ENCODE peak calls at places on chromosome 5, in four cellular contexts. Q is stimulated activated CD8-positive, alpha-beta memory T cell treated with anti-CD3 and anti-CD28 coated beads, Interleukin-7, amount 100 ng/mL, for 4 hours; V is NCI-H69; T is memory B cell. K is an unnamed sample.

GRCh38 chr5:34625246-34625645 is 30.9 kb upstream of the RAI14 start:
- DNase-seq in Q (no peak), T (no peak), V (no peak), K (no peak)

GRCh38 chr5:138663009-138663408 is 87.8 kb upstream of the HSPA9 start:
- DNase-seq in T (peak), V (peak), Q (peak), K (peak)

GRCh38 chr5:1029270-1029944 is 20.8 kb downstream of the NKD2 start:
- DNase-seq in T (no peak), Q (no peak), V (no peak), K (no peak)

GRCh38 chr5:139574641-139575312 is 13.6 kb downstream of the UBE2D2 start:
- DNase-seq in Q (no peak), V (peak), T (peak), K (peak)

GRCh38 chr5:133336969-133337410 is 275.4 kb downstream of the FSTL4 start:
- DNase-seq in T (no peak), Q (no peak), V (no peak), K (no peak)

GRCh38 chr5:37791321-37791720 is 48.5 kb downstream of the GDNF start:
- DNase-seq in Q (no peak), T (no peak), V (peak), K (no peak)

GRCh38 chr5:106290841-106291240 is 1379.9 kb downstream of the EFNA5 start:
- DNase-seq in Q (no peak), T (no peak), V (no peak), K (no peak)

GRCh38 chr5:56327810-56328209 is 94.7 kb upstream of the ANKRD55 start:
- DNase-seq in Q (no peak), V (no peak), T (no peak), K (no peak)

GRCh38 chr5:37721447-37721871 is 118.4 kb downstream of the GDNF start:
- DNase-seq in T (no peak), V (no peak), Q (no peak), K (peak)

GRCh38 chr5:119368238-119368630 is 12.4 kb downstream of the TNFAIP8 start:
- DNase-seq in T (no peak), Q (peak), V (no peak), K (no peak)

GRCh38 chr5:71982717-71983395 is 124.4 kb upstream of the MAP1B start:
- DNase-seq in V (no peak), Q (no peak), T (no peak), K (peak)

GRCh38 chr5:170338933-170339779 is 41.6 kb upstream of the LCP2 start:
- DNase-seq in T (peak), Q (peak), V (peak), K (peak)